ENCODE peak calls at places on chromosomes 6 and 20, in eight cellular contexts. W, B, C, F, X, R, G and H are unnamed samples.

GRCh38 chr6:83853178-83853967 is at the start of gene RIPPLY2:
- DNase-seq in F (peak; percentile 52), G (peak; percentile 35), W (peak; percentile 12), R (no peak), X (no peak), C (peak; percentile 25), B (no peak), H (no peak)

GRCh38 chr6:41177287-41177686 is 14.4 kb upstream of the TREM2 start:
- DNase-seq in R (no peak), C (no peak), B (no peak), X (no peak), F (no peak), G (no peak), W (no peak), H (no peak)

GRCh38 chr6:80210618-80211017 is 104.1 kb downstream of the BCKDHB start:
- DNase-seq in C (no peak), X (no peak), F (no peak), W (no peak), B (no peak), R (no peak), G (peak; percentile 76), H (peak; percentile 40)

GRCh38 chr6:21942910-21943309 is 349.4 kb downstream of the SOX4 start:
- DNase-seq in G (no peak), B (no peak), C (no peak), R (no peak), W (no peak), X (no peak), F (no peak), H (no peak)

GRCh38 chr6:13305791-13306190 is 22.5 kb downstream of the TBC1D7 start:
- DNase-seq in F (no peak), X (no peak), W (no peak), C (no peak), G (no peak), B (no peak), R (no peak), H (no peak)

GRCh38 chr6:46129301-46129633 is 522 bp upstream of the ENPP4 start:
- DNase-seq in G (no peak), F (no peak), C (no peak), W (peak; percentile 37), X (no peak), R (no peak), B (no peak), H (no peak)

GRCh38 chr6:128305228-128305627 is 215.2 kb downstream of the PTPRK start:
- DNase-seq in G (no peak), W (no peak), F (no peak), R (no peak), C (no peak), X (no peak), B (no peak), H (no peak)

GRCh38 chr20:62887147-62887859 is 25.7 kb upstream of the TCFL5 start:
- DNase-seq in W (peak; percentile 52), C (peak; percentile 80), G (peak; percentile 91), X (no peak), B (no peak), F (no peak), R (peak; percentile 49), H (no peak)

GRCh38 chr6:7424967-7425807 is 35.6 kb downstream of the RIOK1 start:
- DNase-seq in B (peak; percentile 24), F (no peak), R (no peak), X (no peak), G (peak; percentile 75), W (no peak), C (peak; percentile 50), H (no peak)

GRCh38 chr6:108841377-108841855 is 6.8 kb upstream of the ARMC2 start:
- DNase-seq in B (no peak), R (no peak), G (no peak), F (peak; percentile 79), C (no peak), X (no peak), W (no peak), H (no peak)

GRCh38 chr20:32018269-32019155 is 8.3 kb downstream of the CCM2L start:
- DNase-seq in W (peak; percentile 60), F (no peak), R (peak; percentile 63), X (peak; percentile 38), C (peak; percentile 40), G (no peak), B (peak; percentile 81), H (peak; percentile 43)

GRCh38 chr6:40907198-40907701 is 131.8 kb downstream of the UNC5CL start:
- DNase-seq in R (no peak), C (no peak), X (no peak), G (peak; percentile 40), W (no peak), B (no peak), F (no peak), H (no peak)

GRCh38 chr6:14501240-14501639 is 383.7 kb downstream of the CD83 start:
- DNase-seq in F (no peak), W (no peak), C (no peak), B (no peak), R (no peak), G (peak; percentile 22), X (no peak), H (no peak)

GRCh38 chr20:45041464-45042337 is 59.2 kb downstream of the KCNS1 start:
- DNase-seq in B (peak; percentile 66), C (no peak), F (no peak), X (no peak), W (no peak), R (no peak), G (peak; percentile 59), H (no peak)

GRCh38 chr20:15642676-15643075 is 930.6 kb downstream of the KIF16B start:
- DNase-seq in B (no peak), W (no peak), F (no peak), X (no peak), R (no peak), C (peak; percentile 22), G (no peak), H (no peak)

GRCh38 chr6:144314562-144314961 is 29.4 kb downstream of the UTRN start:
- DNase-seq in C (no peak), B (no peak), W (no peak), G (no peak), R (no peak), X (no peak), F (no peak), H (no peak)

GRCh38 chr6:5930143-5930770 is 76.5 kb downstream of the NRN1 start:
- DNase-seq in G (no peak), R (peak; percentile 10), B (no peak), W (peak; percentile 24), F (no peak), C (no peak), X (no peak), H (no peak)